ENCODE peak calls at places on chromosomes 5 and 9, in four cellular contexts. F, O, B and M are unnamed samples. For H3K27me3, the result is how much of the 10 kb centered on the place peaks cover.

GRCh38 chr9:72431036-72431435 is 66.0 kb upstream of the ZFAND5 start:
- DNase-seq in B (no peak), O (no peak), F (no peak), M (no peak)

GRCh38 chr9:77679696-77680359 is 31.7 kb upstream of the GNA14 start:
- DNase-seq in F (no peak), B (no peak), O (no peak), M (no peak)

GRCh38 chr9:93319301-93319991 is 132.0 kb upstream of the FAM120A start:
- DNase-seq in F (no peak), B (no peak), O (no peak), M (no peak)

GRCh38 chr5:31854625-31855526 is 215.9 kb downstream of the PDZD2 start:
- DNase-seq in F (peak), O (peak), B (peak), M (peak)

GRCh38 chr9:81083821-81084512 is 605.4 kb downstream of the TLE1 start:
- DNase-seq in F (no peak), O (peak), B (no peak), M (no peak)

GRCh38 chr5:170826117-170826516 is 35.7 kb upstream of the RANBP17 start:
- DNase-seq in O (no peak), B (no peak), F (no peak), M (no peak)

GRCh38 chr5:79025054-79025465 is 40.0 kb upstream of the ARSB start:
- DNase-seq in B (peak), O (peak), F (peak), M (peak)

GRCh38 chr5:33319841-33320240 is 120.9 kb upstream of the TARS1 start:
- DNase-seq in O (peak), F (no peak), B (no peak), M (no peak)

GRCh38 chr5:54628049-54628448 is 110.5 kb downstream of the SNX18 start:
- DNase-seq in O (no peak), B (no peak), F (no peak), M (no peak)

GRCh38 chr9:34986541-34987047 is 3.0 kb upstream of the DNAJB5 start:
- DNase-seq in O (peak), F (no peak), B (peak), M (no peak)

GRCh38 chr9:35690447-35691324 is 961 bp upstream of the TPM2 start:
- DNase-seq in F (peak), B (peak), O (peak), M (peak)

GRCh38 chr5:136141561-136141960 is 8.9 kb downstream of the SMAD5 start:
- DNase-seq in B (no peak), O (no peak), F (no peak), M (no peak)

GRCh38 chr5:41863871-41864486 is 6.2 kb downstream of the OXCT1 start:
- DNase-seq in F (no peak), O (no peak), B (peak), M (no peak)

GRCh38 chr5:164784230-164784629 is 1278.8 kb downstream of the MAT2B start:
- DNase-seq in O (no peak), F (no peak), B (no peak), M (no peak)

GRCh38 chr5:150490296-150490669 is 17.6 kb upstream of the NDST1 start:
- DNase-seq in O (no peak), F (no peak), B (no peak), M (no peak)

GRCh38 chr9:79577969-79578723 is 6.4 kb downstream of the TLE4 start:
- DNase-seq in O (peak), F (no peak), B (no peak), M (no peak)

DNA sequence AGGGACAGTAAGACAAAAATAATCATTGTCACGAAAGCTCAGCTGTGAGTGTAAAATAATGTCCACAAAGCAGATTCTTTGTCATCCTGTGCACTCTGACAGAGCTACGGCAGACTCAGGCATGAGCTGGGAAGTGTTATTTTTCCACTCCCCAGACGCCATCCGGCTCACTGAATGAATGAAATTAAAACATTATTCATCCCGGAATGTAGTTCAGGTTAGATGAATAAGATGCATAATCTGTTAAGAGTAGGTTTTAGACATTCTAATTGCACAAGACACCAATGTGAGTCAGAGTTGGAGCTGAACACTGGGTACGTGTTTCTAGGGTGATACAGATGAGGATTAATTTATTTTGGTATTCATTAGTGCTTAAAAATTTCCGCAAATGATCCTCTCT is 65.4 kb upstream of the FRRS1L start:
- DNase-seq in B (peak), F (no peak), O (no peak), M (no peak)
- H3K27me3 ChIP-seq in B (under half), F (under half), O (under half), M (under half)

GRCh38 chr9:2047916-2048315 is 32.8 kb downstream of the SMARCA2 start:
- DNase-seq in B (no peak), O (no peak), F (no peak), M (no peak)
- H3K4me3 ChIP-seq in B (no peak), O (no peak), F (no peak), M (no peak)

GRCh38 chr9:107007981-107008380 is 145.0 kb downstream of the ZNF462 start:
- DNase-seq in O (no peak), F (no peak), B (peak), M (no peak)
- H3K27ac ChIP-seq in O (no peak), F (no peak), B (peak), M (no peak)

DNA sequence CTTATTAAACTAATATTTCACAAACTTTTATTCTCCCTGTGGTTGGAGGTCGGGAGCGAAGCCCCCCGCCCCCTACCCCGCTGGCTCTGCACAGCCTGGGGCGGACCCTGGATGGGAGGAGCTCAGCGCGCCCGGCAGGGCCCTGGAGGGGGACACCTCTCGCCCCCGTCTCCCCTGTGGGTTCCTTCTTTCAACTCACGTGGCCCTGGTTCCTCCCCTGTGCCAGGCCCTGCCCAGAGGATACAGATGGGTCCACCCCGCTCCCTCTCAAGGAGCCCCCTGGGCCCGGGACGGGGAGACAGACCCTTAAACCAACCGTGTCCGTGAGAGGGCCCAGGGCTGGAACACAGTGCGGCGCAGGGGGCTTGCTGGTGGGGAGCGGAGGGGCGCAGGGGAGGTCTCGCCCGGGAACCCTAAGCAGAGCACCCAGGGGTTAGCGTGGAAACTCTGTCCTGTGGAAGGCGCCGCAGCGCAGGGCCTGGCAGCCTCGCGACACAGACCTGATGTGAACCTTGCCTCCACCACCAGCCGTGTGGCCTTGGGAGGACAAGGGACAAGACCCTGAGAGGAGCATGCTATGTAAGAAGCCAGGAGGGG is 103.7 kb upstream of the MVB12B start:
- DNase-seq in F (no peak), O (no peak), B (no peak), M (no peak)
- H3K27me3 ChIP-seq in F (under half), O (under half), B (half or more), M (under half)

GRCh38 chr5:181203093-181203711 is 1.8 kb downstream of the TRIM7 start:
- DNase-seq in F (no peak), B (no peak), O (no peak), M (no peak)
- H3K4me3 ChIP-seq in F (peak), B (no peak), O (no peak), M (peak)

GRCh38 chr5:109743041-109743531 is 53.4 kb downstream of the MAN2A1 start:
- DNase-seq in B (no peak), F (no peak), O (peak), M (no peak)

GRCh38 chr5:109741390-109741789 is 51.7 kb downstream of the MAN2A1 start:
- DNase-seq in B (no peak), O (no peak), F (no peak), M (no peak)

GRCh38 chr5:109739741-109740140 is 50.0 kb downstream of the MAN2A1 start:
- DNase-seq in O (peak), F (no peak), B (no peak), M (no peak)

GRCh38 chr5:109743770-109744212 is 54.1 kb downstream of the MAN2A1 start:
- DNase-seq in F (no peak), O (peak), B (peak), M (no peak)

DNA sequence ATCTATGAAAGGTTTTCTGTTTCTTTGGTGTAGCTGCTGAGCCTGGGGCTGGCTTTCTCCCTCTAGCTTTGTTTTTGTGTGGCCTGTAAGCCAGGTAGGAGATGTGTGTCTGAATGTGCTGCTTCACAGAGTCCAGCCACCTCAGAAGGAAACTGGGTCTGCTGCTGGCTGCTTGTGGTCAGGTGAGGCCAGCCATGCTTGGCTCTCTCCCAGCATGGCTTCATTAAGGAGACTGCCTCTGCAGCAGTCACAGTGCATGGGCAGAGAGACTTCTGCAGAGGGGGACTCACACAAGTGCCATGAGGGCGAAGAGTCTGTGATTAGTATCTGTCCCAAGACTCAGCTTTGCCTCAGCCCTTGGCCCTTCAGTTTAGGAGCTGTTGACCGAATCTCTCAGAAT is 50.6 kb downstream of the MAN2A1 start:
- DNase-seq in F (no peak), B (no peak), O (peak), M (peak)
- H3K27ac ChIP-seq in F (peak), B (peak), O (no peak), M (no peak)

GRCh38 chr9:124489974-124490373 is 17.2 kb downstream of the NR5A1 start:
- DNase-seq in B (no peak), F (no peak), O (no peak), M (no peak)
- H3K27me3 ChIP-seq in B (under half), F (under half), O (under half), M (under half)

GRCh38 chr5:7816535-7816901 is 34.4 kb downstream of the CFAP90 start:
- DNase-seq in B (no peak), O (no peak), F (no peak), M (no peak)
- H3K4me3 ChIP-seq in B (no peak), O (no peak), F (no peak), M (no peak)

GRCh38 chr5:60495644-60496520 is 204.1 kb downstream of the DEPDC1B start:
- DNase-seq in F (no peak), O (no peak), B (no peak), M (no peak)
- H3K27ac ChIP-seq in F (no peak), O (no peak), B (no peak), M (no peak)

DNA sequence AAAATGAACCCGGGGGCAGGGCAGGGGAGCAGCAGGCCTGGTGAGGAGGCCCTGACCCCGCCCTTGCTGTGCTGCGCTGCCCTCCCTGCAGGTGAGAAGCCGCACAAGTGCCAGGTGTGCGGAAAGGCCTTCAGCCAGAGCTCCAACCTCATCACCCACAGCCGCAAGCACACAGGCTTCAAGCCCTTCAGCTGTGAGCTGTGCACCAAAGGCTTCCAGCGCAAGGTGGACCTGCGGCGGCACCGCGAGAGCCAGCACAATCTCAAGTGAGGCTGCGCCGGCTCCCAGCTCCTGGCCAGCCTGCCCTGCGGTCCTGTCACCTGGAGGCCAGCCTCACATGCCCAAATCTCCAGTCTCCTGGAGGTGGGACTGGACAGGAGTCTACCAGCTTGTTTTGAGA is 12.3 kb downstream of the GFI1B start:
- DNase-seq in B (no peak), O (no peak), F (no peak), M (no peak)
- H3K27me3 ChIP-seq in B (under half), O (under half), F (under half), M (under half)